ENCODE peak calls at places on chromosome 5, in five cellular contexts. E is foreskin melanocyte; R is HCEC 1CT; K is NCI-H526 treated with DMSO at 0.1 percent for 48 hours; T is activated CD4-positive, alpha-beta T cell treated with anti-CD3 and anti-CD28 coated beads, Interleukin-2, amount 50 U/mL, for 24 hours. I is an unnamed sample.

GRCh38 chr5:180494510-180495181 is 467 bp downstream of the CNOT6 start:
- DNase-seq in K (no peak), E (no peak), R (peak; percentile 24), T (no peak), I (no peak)

GRCh38 chr5:72034710-72035109 is 72.6 kb upstream of the MAP1B start:
- DNase-seq in E (no peak), R (no peak), T (no peak), K (no peak), I (no peak)

GRCh38 chr5:116631147-116631546 is 56.5 kb upstream of the SEMA6A start:
- DNase-seq in T (no peak), R (no peak), E (no peak), K (no peak), I (no peak)

GRCh38 chr5:154782326-154782725 is 27.1 kb downstream of the LARP1 start:
- DNase-seq in E (no peak), T (no peak), R (no peak), K (no peak), I (no peak)

GRCh38 chr5:77936365-77936693 is 160.2 kb upstream of the TBCA start:
- DNase-seq in K (no peak), R (no peak), E (no peak), T (no peak), I (no peak)

GRCh38 chr5:34598177-34598794 is 57.8 kb upstream of the RAI14 start:
- DNase-seq in K (no peak), R (peak; percentile 94), T (no peak), E (peak; percentile 96), I (peak; percentile 96)

GRCh38 chr5:96254980-96255681 is 177.9 kb downstream of the PCSK1 start:
- DNase-seq in E (no peak), T (no peak), K (no peak), R (peak; percentile 90), I (peak; percentile 93)

GRCh38 chr5:120062515-120062917 is 401.6 kb upstream of the PRR16 start:
- DNase-seq in E (peak; percentile 82), R (no peak), T (no peak), K (no peak), I (peak; percentile 8)

I was measured in fibroblast of mammary gland.